ENCODE peak calls at places on chromosomes 1 and 21, in eight cellular contexts. G is activated naive CD4-positive, alpha-beta T cell treated with Interleukin-2 at 50 U/mL for 16 hours; A is left lung; H is cardiac fibroblast; E is stimulated activated naive CD8-positive, alpha-beta T cell treated with anti-CD3 and anti-CD28 coated beads, Interleukin-15, amount 100 ng/mL, for 72 hours; N is Calu3; R is EH; O is NCI-H1417. S is an unnamed sample.

GRCh38 chr1:58968360-58968952 is 184.6 kb upstream of the JUN start:
- DNase-seq in R (peak), G (peak), E (peak), H (peak), N (no peak), A (no peak), O (no peak), S (no peak)

GRCh38 chr1:211643324-211644212 is 31.9 kb downstream of the NEK2 start:
- DNase-seq in G (peak), A (no peak), O (peak), H (no peak), N (peak), R (peak), E (no peak), S (peak)

GRCh38 chr21:37564341-37564923 is 197.9 kb downstream of the DYRK1A start:
- DNase-seq in H (peak), R (peak), A (peak), E (peak), G (peak), N (peak), O (peak), S (peak)

GRCh38 chr1:176466514-176466913 is 3.5 kb downstream of the PAPPA2 start:
- DNase-seq in R (peak), N (peak), E (no peak), O (peak), H (no peak), G (no peak), A (no peak), S (peak)

GRCh38 chr1:116377564-116378529 is 4.8 kb downstream of the ATP1A1 start:
- DNase-seq in G (peak), A (no peak), N (no peak), O (no peak), R (peak), E (peak), H (peak), S (peak)

GRCh38 chr1:154329152-154329521 is 3.8 kb downstream of the ATP8B2 start:
- DNase-seq in O (peak), R (peak), N (no peak), A (no peak), H (no peak), G (no peak), E (no peak), S (peak)

GRCh38 chr1:229822026-229822425 is 196.0 kb downstream of the URB2 start:
- DNase-seq in E (no peak), R (no peak), O (no peak), A (no peak), N (no peak), H (peak), G (no peak), S (no peak)

GRCh38 chr1:165888552-165888920 is 61.1 kb downstream of the UCK2 start:
- DNase-seq in E (no peak), R (no peak), H (no peak), N (no peak), O (no peak), A (no peak), G (no peak), S (no peak)

GRCh38 chr1:14910947-14911721 is 242.4 kb upstream of the TMEM51 start:
- DNase-seq in O (no peak), A (no peak), G (no peak), N (no peak), E (no peak), R (peak), H (peak), S (peak)

GRCh38 chr1:168163670-168164069 is 15.1 kb upstream of the TIPRL start:
- DNase-seq in R (no peak), O (no peak), E (no peak), N (no peak), H (no peak), A (no peak), G (no peak), S (no peak)

GRCh38 chr21:34695434-34695833 is 26.6 kb downstream of the CLIC6 start:
- DNase-seq in N (no peak), R (peak), A (no peak), H (no peak), G (no peak), E (no peak), O (no peak), S (no peak)

GRCh38 chr1:25123551-25123950 is 108.8 kb downstream of the SYF2 start:
- DNase-seq in O (no peak), G (no peak), A (no peak), R (peak), N (no peak), E (no peak), H (no peak), S (no peak)

GRCh38 chr1:170520601-170521000 is 11.4 kb upstream of the GORAB start:
- DNase-seq in O (no peak), H (no peak), N (no peak), A (no peak), G (no peak), R (peak), E (no peak), S (no peak)

GRCh38 chr1:241857131-241857530 is 9.1 kb downstream of the EXO1 start:
- DNase-seq in E (no peak), H (no peak), A (no peak), O (peak), R (peak), N (no peak), G (no peak), S (peak)

GRCh38 chr1:171252482-171252881 is 4.2 kb downstream of the FMO1 start:
- DNase-seq in R (no peak), A (no peak), G (no peak), N (no peak), H (no peak), O (peak), E (no peak), S (peak)

GRCh38 chr1:2356401-2356800 is 35.0 kb downstream of the MORN1 start:
- DNase-seq in H (no peak), R (no peak), E (no peak), O (no peak), N (no peak), A (peak), G (no peak), S (no peak)